ENCODE peak calls at places on chromosomes 1 and 21, in five cellular contexts. J, Y, L, X and A are unnamed samples.
A peak's percentile ranks its signal among the peaks of the same experiment; 100 is the strongest.

GRCh38 chr1:238642231-238642630 is 744.1 kb upstream of the CHRM3 start:
- DNase-seq in J (no peak), Y (no peak), L (no peak), X (no peak), A (no peak)

GRCh38 chr1:56978819-56979218 is 13.0 kb upstream of the C8B start:
- DNase-seq in J (no peak), Y (no peak), L (no peak), X (no peak), A (no peak)

GRCh38 chr1:54571326-54571725 is 23.3 kb downstream of the ACOT11 start:
- DNase-seq in J (no peak), Y (no peak), L (no peak), X (no peak), A (no peak)

GRCh38 chr1:174008979-174009378 is 13.2 kb downstream of the RC3H1 start:
- DNase-seq in J (no peak), Y (no peak), L (no peak), X (no peak), A (no peak)

GRCh38 chr1:99675292-99675691 is 29.4 kb downstream of the PALMD start:
- DNase-seq in J (no peak), Y (no peak), L (no peak), X (no peak), A (no peak)

GRCh38 chr1:208159542-208160258 is 84.5 kb downstream of the PLXNA2 start:
- DNase-seq in J (no peak), Y (peak; percentile 68), L (no peak), X (peak; percentile 19), A (no peak)

GRCh38 chr1:243580072-243580471 is 270.0 kb downstream of the AKT3 start:
- DNase-seq in J (no peak), Y (no peak), L (no peak), X (no peak), A (no peak)

GRCh38 chr1:91842056-91842455 is 43.9 kb downstream of the TGFBR3 start:
- DNase-seq in J (no peak), Y (no peak), L (no peak), X (no peak), A (no peak)

GRCh38 chr1:24491577-24492360 is 10.9 kb upstream of the RCAN3 start:
- DNase-seq in J (no peak), Y (no peak), L (no peak), X (no peak), A (no peak)

GRCh38 chr21:32770514-32771133 is 931 bp downstream of the PAXBP1 start:
- DNase-seq in J (no peak), Y (no peak), L (no peak), X (peak; percentile 8), A (no peak)

GRCh38 chr1:62926681-62927252 is 142.8 kb downstream of the ATG4C start:
- DNase-seq in J (no peak), Y (no peak), L (no peak), X (no peak), A (no peak)

GRCh38 chr1:206700445-206701036 is 15.8 kb downstream of the MAPKAPK2 start:
- DNase-seq in J (no peak), Y (no peak), L (no peak), X (no peak), A (no peak)

GRCh38 chr21:32921632-32922230 is 104.0 kb upstream of the OLIG2 start:
- DNase-seq in J (peak; percentile 41), Y (peak; percentile 24), L (no peak), X (no peak), A (no peak)

GRCh38 chr1:1232224-1232800 is at the start of gene B3GALT6:
- DNase-seq in J (peak; percentile 59), Y (no peak), L (no peak), X (no peak), A (no peak)

GRCh38 chr1:235270625-235271024 is 57.4 kb downstream of the ARID4B start:
- DNase-seq in J (no peak), Y (no peak), L (no peak), X (no peak), A (no peak)

GRCh38 chr1:38064232-38064903 is 17.8 kb upstream of the POU3F1 start:
- DNase-seq in J (peak; percentile 91), Y (no peak), L (no peak), X (peak; percentile 80), A (no peak)

GRCh38 chr1:112673589-112674439 is 645 bp upstream of the MOV10 start:
- DNase-seq in J (peak; percentile 23), Y (no peak), L (no peak), X (no peak), A (no peak)

GRCh38 chr1:148307583-148308185 is 155.6 kb upstream of the NBPF11 start:
- DNase-seq in J (peak; percentile 37), Y (no peak), L (no peak), X (no peak), A (no peak)

GRCh38 chr1:66564250-66564649 is 30.3 kb downstream of the SGIP1 start:
- DNase-seq in J (no peak), Y (no peak), L (no peak), X (peak; percentile 98), A (no peak)

GRCh38 chr1:102089791-102090190 is 93.1 kb upstream of the OLFM3 start:
- DNase-seq in J (no peak), Y (no peak), L (no peak), X (no peak), A (no peak)

GRCh38 chr1:56501888-56502287 is 77.5 kb downstream of the PLPP3 start:
- DNase-seq in J (no peak), Y (no peak), L (no peak), X (no peak), A (no peak)

GRCh38 chr1:19764848-19765247 is 34.9 kb downstream of the TMCO4 start:
- DNase-seq in J (no peak), Y (no peak), L (no peak), X (no peak), A (no peak)

GRCh38 chr1:24266398-24266941 is 52.7 kb upstream of the GRHL3 start:
- DNase-seq in J (no peak), Y (no peak), L (no peak), X (peak; percentile 100), A (no peak)